ENCODE peak calls at places on chromosomes 16 and 17, in four cellular contexts. F, H, D and M are unnamed samples.

GRCh38 chr17:16418684-16419066 is 3.3 kb downstream of the TRPV2 start:
- DNase-seq in F (no peak), H (no peak), D (no peak), M (no peak)

GRCh38 chr17:17028059-17028877 is 14.0 kb upstream of the MPRIP start:
- DNase-seq in F (peak), H (peak), D (peak), M (no peak)

GRCh38 chr17:71409137-71409536 is 711.7 kb upstream of the SOX9 start:
- DNase-seq in F (no peak), H (no peak), D (no peak), M (no peak)

GRCh38 chr17:33756021-33756420 is 462.9 kb upstream of the ASIC2 start:
- DNase-seq in F (no peak), H (no peak), D (no peak), M (no peak)

GRCh38 chr16:23469814-23470213 is 16.8 kb upstream of the COG7 start:
- DNase-seq in F (no peak), H (no peak), D (no peak), M (no peak)

GRCh38 chr17:66054242-66054641 is 137.7 kb downstream of the CEP112 start:
- DNase-seq in F (no peak), H (no peak), D (no peak), M (no peak)

GRCh38 chr17:50114849-50115357 is 15.1 kb downstream of the SAMD14 start:
- DNase-seq in F (peak), H (no peak), D (peak), M (peak)

GRCh38 chr16:69513180-69513966 is 52.4 kb upstream of the NFAT5 start:
- DNase-seq in F (no peak), H (no peak), D (no peak), M (no peak)

GRCh38 chr16:53220585-53220984 is 165.8 kb downstream of the CHD9 start:
- DNase-seq in F (no peak), H (peak), D (peak), M (no peak)

GRCh38 chr17:17364338-17364667 is 61.1 kb downstream of the NT5M start:
- DNase-seq in F (no peak), H (no peak), D (no peak), M (no peak)

GRCh38 chr17:77257596-77258458 is 117.1 kb downstream of the SEC14L1 start:
- DNase-seq in F (no peak), H (no peak), D (no peak), M (no peak)

GRCh38 chr17:13542612-13543011 is 59.1 kb downstream of the HS3ST3A1 start:
- DNase-seq in F (no peak), H (no peak), D (no peak), M (no peak)

GRCh38 chr16:29899516-29900101 is at the start of gene SEZ6L2:
- DNase-seq in F (peak), H (peak), D (peak), M (peak)

GRCh38 chr16:72072514-72073342 is 9.7 kb downstream of the HPR start:
- DNase-seq in F (no peak), H (peak), D (peak), M (no peak)

GRCh38 chr17:61321344-61321743 is 78.3 kb upstream of the TBX2 start:
- DNase-seq in F (no peak), H (no peak), D (no peak), M (no peak)

GRCh38 chr17:8005357-8005756 is 2.9 kb downstream of the GUCY2D start:
- DNase-seq in F (no peak), H (no peak), D (no peak), M (no peak)

GRCh38 chr16:72844225-72844920 is 203.6 kb downstream of the ZFHX3 start:
- DNase-seq in F (no peak), H (no peak), D (no peak), M (no peak)

GRCh38 chr16:74455619-74456289 is 34.5 kb upstream of the CLEC18B start:
- DNase-seq in F (no peak), H (no peak), D (peak), M (no peak)

GRCh38 chr16:65125871-65126270 is 4.0 kb upstream of the CDH11 start:
- DNase-seq in F (no peak), H (no peak), D (no peak), M (no peak)

GRCh38 chr17:35086931-35087573 is 23.5 kb upstream of the RFFL start:
- DNase-seq in F (no peak), H (no peak), D (peak), M (no peak)

GRCh38 chr16:25978227-25978626 is 286.5 kb downstream of the HS3ST4 start:
- DNase-seq in F (no peak), H (no peak), D (no peak), M (no peak)

GRCh38 chr17:76198702-76199101 is 41.6 kb downstream of the RNF157 start:
- DNase-seq in F (no peak), H (no peak), D (no peak), M (no peak)

GRCh38 chr16:85554791-85555548 is 58.2 kb upstream of the GSE1 start:
- DNase-seq in F (no peak), H (peak), D (no peak), M (peak)

GRCh38 chr16:66298571-66299120 is 67.8 kb upstream of the CDH5 start:
- DNase-seq in F (no peak), H (no peak), D (no peak), M (no peak)

GRCh38 chr16:86391987-86392386 is 118.3 kb upstream of the FOXF1 start:
- DNase-seq in F (no peak), H (no peak), D (no peak), M (no peak)

GRCh38 chr16:87149051-87149450 is 168.1 kb downstream of the C16orf95 start:
- DNase-seq in F (no peak), H (no peak), D (no peak), M (no peak)

GRCh38 chr17:65794572-65794971 is 233.1 kb upstream of the AXIN2 start:
- DNase-seq in F (peak), H (peak), D (peak), M (peak)

GRCh38 chr17:73722163-73722562 is 77.9 kb upstream of the SDK2 start:
- DNase-seq in F (no peak), H (no peak), D (no peak), M (no peak)

GRCh38 chr16:48611329-48612137 is 1.6 kb upstream of the N4BP1 start:
- DNase-seq in F (peak), H (peak), D (peak), M (no peak)

GRCh38 chr16:65068151-65068740 is 53.6 kb downstream of the CDH11 start:
- DNase-seq in F (no peak), H (no peak), D (no peak), M (no peak)

GRCh38 chr17:29585080-29585751 is 4.2 kb downstream of the GIT1 start:
- DNase-seq in F (no peak), H (no peak), D (no peak), M (no peak)

GRCh38 chr17:60091109-60091508 is 12.4 kb upstream of the HEATR6 start:
- DNase-seq in F (no peak), H (no peak), D (no peak), M (no peak)

GRCh38 chr17:63069245-63069644 is 103.2 kb downstream of the TANC2 start:
- DNase-seq in F (no peak), H (no peak), D (no peak), M (no peak)

GRCh38 chr17:70872194-70872593 is 702.9 kb downstream of the KCNJ2 start:
- DNase-seq in F (no peak), H (no peak), D (no peak), M (no peak)

GRCh38 chr16:89826531-89827382 is 1.5 kb upstream of the SPIRE2 start:
- DNase-seq in F (no peak), H (no peak), D (no peak), M (no peak)

DNA sequence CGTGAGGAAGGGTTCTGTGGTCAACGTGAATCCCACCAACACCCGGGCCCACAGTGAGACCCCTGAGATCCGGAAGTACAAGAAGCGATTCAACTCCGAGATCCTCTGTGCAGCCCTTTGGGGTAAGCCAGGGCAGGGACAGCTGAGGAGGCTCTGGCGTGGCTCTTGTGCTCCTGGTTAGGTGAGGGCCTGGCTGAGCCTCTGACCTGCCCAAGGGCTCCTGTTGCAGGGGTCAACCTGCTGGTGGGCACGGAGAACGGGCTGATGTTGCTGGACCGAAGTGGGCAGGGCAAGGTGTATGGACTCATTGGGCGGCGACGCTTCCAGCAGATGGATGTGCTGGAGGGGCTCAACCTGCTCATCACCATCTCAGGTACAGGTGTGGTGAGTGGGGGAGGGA is 4.2 kb upstream of the C17orf107 start:
- DNase-seq in F (no peak), H (no peak), D (no peak), M (no peak)
- TF ChIP-seq SP1 in F (no peak), H (no peak), D (no peak), M (no peak)

DNA sequence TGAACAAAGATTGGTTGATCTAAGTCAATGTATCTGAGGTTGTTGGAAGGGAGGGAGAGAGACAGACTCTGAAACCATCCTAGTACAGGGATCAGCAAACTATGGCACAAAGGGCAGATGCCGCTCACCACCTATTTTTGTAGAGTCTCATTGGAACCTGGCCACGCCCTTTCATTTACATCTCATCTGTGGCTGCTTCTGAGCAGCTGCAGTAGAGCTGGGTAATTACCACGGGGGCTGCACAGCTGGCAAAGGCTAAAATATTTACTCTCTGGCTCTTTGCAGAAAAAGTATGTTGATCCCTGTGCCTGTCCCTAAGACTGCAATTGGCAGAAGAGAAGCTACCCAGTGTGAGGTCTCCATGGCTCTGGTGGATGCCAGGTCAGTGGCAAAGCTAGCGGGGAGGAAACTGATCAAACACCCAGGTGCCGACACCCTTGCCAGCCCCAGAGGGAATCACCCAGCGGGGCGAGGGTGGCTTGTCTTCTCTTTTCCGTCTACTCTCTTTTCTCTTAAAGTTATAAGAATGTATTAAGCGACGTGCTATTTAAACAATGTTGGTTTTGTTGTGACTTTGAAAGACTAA is 14.0 kb downstream of the CEP295NL start:
- DNase-seq in F (no peak), H (no peak), D (no peak), M (no peak)
- TF ChIP-seq ELF4 in F (no peak), H (no peak), D (no peak), M (no peak)

GRCh38 chr17:58669853-58670252 is 22.0 kb downstream of the TEX14 start:
- DNase-seq in F (no peak), H (no peak), D (no peak), M (no peak)

GRCh38 chr17:58665946-58666857 is 25.6 kb downstream of the TEX14 start:
- DNase-seq in F (no peak), H (no peak), D (no peak), M (no peak)

GRCh38 chr17:58667934-58668597 is 23.8 kb downstream of the TEX14 start:
- DNase-seq in F (no peak), H (no peak), D (no peak), M (no peak)

GRCh38 chr17:58668598-58668935 is 23.3 kb downstream of the TEX14 start:
- DNase-seq in F (no peak), H (no peak), D (no peak), M (no peak)

GRCh38 chr17:58666858-58667267 is 25.0 kb downstream of the TEX14 start:
- DNase-seq in F (no peak), H (peak), D (no peak), M (no peak)
- TF ChIP-seq SP1 in F (no peak), H (no peak), D (no peak), M (no peak)

GRCh38 chr17:9668532-9668931 is 23.2 kb downstream of the USP43 start:
- DNase-seq in F (no peak), H (no peak), D (no peak), M (no peak)
- TF ChIP-seq ELF4 in F (no peak), H (no peak), D (no peak), M (no peak)